ENCODE peak calls at places on chromosomes 2 and 18, in four cellular contexts. A, S, P and G are unnamed samples.

GRCh38 chr2:160362521-160362920 is 131.1 kb downstream of the RBMS1 start:
- DNase-seq in A (no peak), S (no peak), P (no peak), G (no peak)

GRCh38 chr18:13811993-13812392 is 12.0 kb upstream of the MC5R start:
- DNase-seq in A (peak; percentile 10), S (peak; percentile 7), P (no peak), G (no peak)

GRCh38 chr2:99386011-99386410 is 48.8 kb downstream of the EIF5B start:
- DNase-seq in A (no peak), S (no peak), P (no peak), G (no peak)

GRCh38 chr2:64730551-64731305 is 77.0 kb upstream of the SERTAD2 start:
- DNase-seq in A (peak; percentile 94), S (peak; percentile 27), P (no peak), G (no peak)

GRCh38 chr2:100060875-100061274 is 81.5 kb downstream of the AFF3 start:
- DNase-seq in A (no peak), S (no peak), P (no peak), G (no peak)

GRCh38 chr2:96931461-96931860 is 54.9 kb downstream of the FAM178B start:
- DNase-seq in A (no peak), S (no peak), P (no peak), G (no peak)

GRCh38 chr2:69514406-69514805 is 77.2 kb upstream of the NFU1 start:
- DNase-seq in A (no peak), S (no peak), P (no peak), G (peak; percentile 23)

GRCh38 chr2:27316655-27317412 is 6.1 kb downstream of the MPV17 start:
- DNase-seq in A (no peak), S (no peak), P (no peak), G (no peak)

GRCh38 chr2:109318150-109318948 is 189.3 kb downstream of the SH3RF3 start:
- DNase-seq in A (peak; percentile 20), S (no peak), P (no peak), G (no peak)

GRCh38 chr2:112727276-112728028 is 6.6 kb downstream of the NT5DC4 start:
- DNase-seq in A (no peak), S (no peak), P (no peak), G (no peak)

GRCh38 chr2:240906141-240906910 is at the start of gene CROCC2:
- DNase-seq in A (no peak), S (no peak), P (no peak), G (no peak)

GRCh38 chr2:88871336-88871735 is 179.9 kb downstream of the RPIA start:
- DNase-seq in A (no peak), S (no peak), P (no peak), G (no peak)

GRCh38 chr18:75727479-75727878 is 300.0 kb upstream of the SMIM21 start:
- DNase-seq in A (peak; percentile 2), S (peak; percentile 38), P (peak; percentile 85), G (peak; percentile 80)

GRCh38 chr2:108351889-108352288 is 25.9 kb upstream of the SULT1C4 start:
- DNase-seq in A (no peak), S (peak; percentile 36), P (no peak), G (no peak)

GRCh38 chr18:60549338-60549960 is 176.9 kb upstream of the MC4R start:
- DNase-seq in A (peak; percentile 44), S (peak; percentile 42), P (no peak), G (no peak)

GRCh38 chr2:127648321-127648720 is 2.4 kb downstream of the GPR17 start:
- DNase-seq in A (no peak), S (no peak), P (no peak), G (no peak)

DNA sequence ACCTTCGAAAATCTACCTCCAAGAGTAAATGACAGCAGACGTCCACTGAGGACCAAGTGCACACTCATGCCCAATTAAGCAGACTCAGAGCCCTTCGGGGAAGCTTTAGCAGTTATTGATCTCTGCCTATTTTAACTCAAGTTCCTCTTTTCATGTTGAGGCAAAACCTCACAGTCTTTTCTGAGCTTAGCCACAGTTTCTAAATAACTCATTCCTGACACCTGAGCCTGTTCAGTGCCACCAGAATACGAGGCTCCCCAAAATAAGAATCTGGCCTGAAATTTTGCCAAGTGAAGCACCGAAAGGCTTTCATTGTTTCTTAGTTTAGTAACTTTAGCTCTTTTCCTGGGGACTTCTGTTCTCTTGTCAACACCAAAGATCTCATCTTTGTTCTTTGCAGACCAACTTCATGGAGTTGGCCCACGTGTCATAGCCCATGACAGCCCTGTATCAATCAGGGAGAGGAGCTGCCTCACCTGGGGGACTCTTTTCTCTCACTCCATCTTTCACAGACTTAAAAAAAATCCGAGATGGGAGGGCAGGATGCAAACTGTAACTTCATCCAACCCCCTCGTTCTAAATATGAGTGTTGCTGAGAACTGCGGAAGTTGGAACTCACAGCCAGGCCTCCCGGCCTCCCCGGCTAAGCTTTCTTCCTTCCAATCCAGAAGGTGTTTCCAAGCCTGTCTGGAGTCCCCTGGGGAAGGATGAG is 22.2 kb downstream of the INPP5D start:
- DNase-seq in A (no peak), S (no peak), P (no peak), G (no peak)
- TF ChIP-seq SP1 in A (no peak), S (no peak), P (no peak), G (no peak)

GRCh38 chr2:159186462-159186861 is 100.0 kb downstream of the WDSUB1 start:
- DNase-seq in A (no peak), S (no peak), P (no peak), G (no peak)

GRCh38 chr2:159185401-159186130 is 100.9 kb downstream of the WDSUB1 start:
- DNase-seq in A (peak; percentile 23), S (peak; percentile 67), P (no peak), G (no peak)

GRCh38 chr2:159192519-159192918 is 94.0 kb downstream of the WDSUB1 start:
- DNase-seq in A (no peak), S (no peak), P (no peak), G (no peak)

GRCh38 chr2:159187095-159187494 is 99.4 kb downstream of the WDSUB1 start:
- DNase-seq in A (no peak), S (no peak), P (no peak), G (no peak)

DNA sequence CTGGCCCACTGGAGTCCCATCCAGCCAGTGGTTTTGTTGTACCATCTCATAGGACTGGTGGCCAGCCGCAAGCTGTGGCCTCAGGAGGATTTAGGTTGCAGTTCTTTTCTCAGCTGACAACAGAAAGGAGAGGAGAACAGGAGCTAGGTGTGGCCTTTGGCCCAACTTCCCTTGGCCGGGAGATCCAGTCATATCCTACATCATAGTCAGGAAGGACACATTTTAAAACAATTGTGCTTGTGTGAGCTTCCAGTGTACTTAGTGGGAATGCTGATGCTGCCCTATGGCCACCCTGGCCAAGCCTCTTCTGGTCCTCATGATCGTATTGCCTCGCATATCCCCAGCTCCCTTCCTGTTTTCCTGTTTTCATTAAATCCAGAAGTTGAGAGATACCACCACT is 98.1 kb downstream of the WDSUB1 start:
- DNase-seq in A (no peak), S (no peak), P (no peak), G (no peak)
- TF ChIP-seq JUN in A (no peak), S (no peak), P (no peak), G (no peak)

GRCh38 chr2:219567791-219568361 is 3.5 kb downstream of the OBSL1 start:
- DNase-seq in A (no peak), S (no peak), P (no peak), G (no peak)

GRCh38 chr2:219570194-219570923 is 980 bp downstream of the OBSL1 start:
- DNase-seq in A (no peak), S (no peak), P (no peak), G (peak; percentile 44)

GRCh38 chr2:219569635-219570034 is 1.7 kb downstream of the OBSL1 start:
- DNase-seq in A (no peak), S (no peak), P (no peak), G (no peak)

GRCh38 chr2:219570924-219571310 is 422 bp downstream of the OBSL1 start:
- DNase-seq in A (no peak), S (no peak), P (no peak), G (no peak)

GRCh38 chr2:219569041-219569440 is 2.3 kb downstream of the OBSL1 start:
- DNase-seq in A (no peak), S (no peak), P (no peak), G (no peak)
- TF ChIP-seq SP1 in A (no peak), S (no peak), P (no peak), G (no peak)

GRCh38 chr18:50509012-50509411 is 50.9 kb upstream of the MAPK4 start:
- DNase-seq in A (no peak), S (no peak), P (no peak), G (no peak)
- TF ChIP-seq JUN in A (no peak), S (no peak), P (no peak), G (no peak)

GRCh38 chr2:95281786-95282185 is 7.5 kb downstream of the PROM2 start:
- DNase-seq in A (no peak), S (no peak), P (no peak), G (no peak)
- TF ChIP-seq SP1 in A (no peak), S (no peak), P (no peak), G (no peak)

DNA sequence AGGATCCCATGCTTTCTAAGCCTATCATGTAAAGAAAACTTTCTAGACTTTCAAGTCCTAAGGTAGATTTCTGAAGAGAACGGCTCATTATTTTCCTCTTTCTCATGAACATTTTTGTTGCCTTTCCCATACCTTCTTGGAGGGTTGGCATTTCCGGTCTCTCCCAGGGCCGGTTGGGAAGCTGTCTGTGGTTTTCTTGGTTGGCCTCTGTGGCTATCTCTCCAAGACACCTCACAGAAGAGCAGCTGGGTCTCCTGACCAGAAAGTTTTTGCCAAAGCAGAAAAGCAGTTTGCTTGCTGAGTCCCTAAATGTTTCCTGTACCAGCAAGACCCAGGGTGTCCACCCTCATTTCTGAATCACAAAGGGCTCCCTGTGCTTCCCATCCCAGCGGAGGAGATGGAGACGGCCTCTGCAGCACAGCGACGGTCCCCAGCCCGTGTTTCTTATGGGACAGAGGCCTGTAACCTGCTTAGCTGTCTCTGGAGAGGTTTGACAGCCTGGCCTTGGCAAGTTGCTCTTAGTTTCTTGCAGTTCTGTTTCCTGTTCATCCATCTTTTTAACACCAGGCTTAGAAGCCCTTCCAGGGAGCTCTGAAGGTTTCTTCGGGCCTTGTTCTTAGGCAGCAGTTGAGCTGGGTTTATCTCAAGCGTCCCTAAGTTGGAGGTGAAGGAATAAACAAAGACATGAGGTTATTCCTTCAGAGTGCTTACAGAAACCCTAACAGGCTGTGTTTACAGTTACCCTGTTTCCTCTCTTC is 39.8 kb downstream of the GREB1 start:
- DNase-seq in A (no peak), S (no peak), P (no peak), G (peak; percentile 43)
- TF ChIP-seq JUN in A (no peak), S (no peak), P (no peak), G (no peak)

GRCh38 chr2:195706161-195706900 is 49.3 kb downstream of the SLC39A10 start:
- DNase-seq in A (no peak), S (no peak), P (no peak), G (no peak)
- TF ChIP-seq SP1 in A (no peak), S (no peak), P (no peak), G (no peak)

DNA sequence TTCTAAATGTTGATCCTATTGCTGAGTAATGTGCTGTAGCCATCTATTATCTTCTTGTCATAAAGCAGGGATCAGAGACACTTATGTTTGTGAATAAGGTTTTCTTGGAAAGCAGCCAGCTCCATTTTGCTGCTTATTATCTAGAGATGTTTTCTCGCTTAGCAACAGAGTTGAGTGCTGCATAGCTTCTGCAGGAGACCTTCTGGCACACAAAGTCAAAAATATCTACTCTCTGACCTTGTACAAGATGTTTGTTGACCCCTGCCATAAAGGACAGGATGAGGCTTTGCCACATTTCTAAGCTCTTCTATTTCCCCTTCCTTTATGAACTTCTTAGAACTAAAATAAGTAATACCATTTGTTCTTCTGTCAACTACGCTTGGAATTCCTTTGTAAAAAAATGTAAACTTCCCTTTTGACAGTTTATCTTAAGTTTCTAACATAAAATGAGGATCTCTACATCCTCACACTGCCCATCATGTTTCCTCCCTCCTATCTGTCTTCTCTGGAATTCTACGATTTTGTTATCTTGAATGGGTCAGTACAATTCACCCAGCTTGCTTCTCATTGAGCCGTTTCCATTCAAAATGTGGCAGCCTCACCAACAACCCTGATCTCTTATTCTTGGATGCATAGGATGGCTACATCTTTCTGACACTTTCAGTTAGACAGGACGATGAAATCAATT is 1377.1 kb downstream of the SUCLG1 start:
- DNase-seq in A (peak; percentile 53), S (peak; percentile 49), P (no peak), G (no peak)
- TF ChIP-seq JUN in A (no peak), S (no peak), P (no peak), G (no peak)